ENCODE peak calls at places on chromosome 22, in six cellular contexts. T is cardiac muscle cell; H is CD4-positive, CD25-positive, alpha-beta regulatory T cell; L is lung; Y is left lung; B is adipocyte. C is an unnamed sample. For H3K4me1, the result is how much of the 10 kb centered on the place peaks cover.

GRCh38 chr22:25745341-25746011 is 3.5 kb downstream of the MYO18B start:
- DNase-seq in T (no peak), B (peak), L (no peak), H (no peak), Y (no peak), C (no peak)

GRCh38 chr22:43127166-43127908 is 15.9 kb downstream of the MCAT start:
- DNase-seq in B (no peak), Y (no peak), H (no peak), L (no peak), T (no peak), C (no peak)

GRCh38 chr22:32854351-32854804 is 52.9 kb downstream of the TIMP3 start:
- DNase-seq in L (no peak), H (no peak), T (no peak), Y (no peak), B (no peak), C (no peak)

GRCh38 chr22:19174106-19175025 is 4.2 kb downstream of the SLC25A1 start:
- DNase-seq in B (peak), Y (no peak), T (no peak), L (no peak), H (no peak), C (peak)

GRCh38 chr22:23380230-23380573 is 199.9 kb downstream of the IGLL1 start:
- DNase-seq in L (no peak), H (no peak), B (no peak), T (no peak), Y (no peak), C (no peak)

GRCh38 chr22:42138972-42139371 is 8.4 kb upstream of the CYP2D6 start:
- DNase-seq in L (no peak), Y (no peak), T (no peak), B (no peak), H (no peak), C (no peak)

GRCh38 chr22:20142711-20143621 is 7.9 kb downstream of the CCDC188 start:
- DNase-seq in B (no peak), T (no peak), L (no peak), H (no peak), Y (no peak), C (no peak)

GRCh38 chr22:33785283-33785991 is 134.8 kb downstream of the LARGE1 start:
- DNase-seq in H (no peak), Y (no peak), B (peak), L (no peak), T (no peak), C (no peak)

GRCh38 chr22:47419239-47419638 is 656.8 kb downstream of the TBC1D22A start:
- DNase-seq in H (no peak), Y (no peak), L (no peak), T (no peak), B (no peak), C (no peak)

GRCh38 chr22:21802056-21802455 is 65.4 kb downstream of the MAPK1 start:
- DNase-seq in T (no peak), H (no peak), B (no peak), L (no peak), Y (no peak), C (no peak)

GRCh38 chr22:39135092-39135896 is 17.2 kb downstream of the CBX7 start:
- DNase-seq in T (peak), L (no peak), H (no peak), Y (peak), B (peak), C (peak)

GRCh38 chr22:21778705-21779363 is 43.2 kb upstream of the YPEL1 start:
- DNase-seq in Y (no peak), T (no peak), H (no peak), L (no peak), B (peak), C (no peak)

GRCh38 chr22:48218889-48219420 is 1456.5 kb downstream of the TBC1D22A start:
- DNase-seq in Y (no peak), T (no peak), B (no peak), H (no peak), L (peak), C (no peak)

GRCh38 chr22:48820481-48821345 is 1007.0 kb downstream of the BRD1 start:
- DNase-seq in H (no peak), T (no peak), L (no peak), Y (no peak), B (no peak), C (no peak)

DNA sequence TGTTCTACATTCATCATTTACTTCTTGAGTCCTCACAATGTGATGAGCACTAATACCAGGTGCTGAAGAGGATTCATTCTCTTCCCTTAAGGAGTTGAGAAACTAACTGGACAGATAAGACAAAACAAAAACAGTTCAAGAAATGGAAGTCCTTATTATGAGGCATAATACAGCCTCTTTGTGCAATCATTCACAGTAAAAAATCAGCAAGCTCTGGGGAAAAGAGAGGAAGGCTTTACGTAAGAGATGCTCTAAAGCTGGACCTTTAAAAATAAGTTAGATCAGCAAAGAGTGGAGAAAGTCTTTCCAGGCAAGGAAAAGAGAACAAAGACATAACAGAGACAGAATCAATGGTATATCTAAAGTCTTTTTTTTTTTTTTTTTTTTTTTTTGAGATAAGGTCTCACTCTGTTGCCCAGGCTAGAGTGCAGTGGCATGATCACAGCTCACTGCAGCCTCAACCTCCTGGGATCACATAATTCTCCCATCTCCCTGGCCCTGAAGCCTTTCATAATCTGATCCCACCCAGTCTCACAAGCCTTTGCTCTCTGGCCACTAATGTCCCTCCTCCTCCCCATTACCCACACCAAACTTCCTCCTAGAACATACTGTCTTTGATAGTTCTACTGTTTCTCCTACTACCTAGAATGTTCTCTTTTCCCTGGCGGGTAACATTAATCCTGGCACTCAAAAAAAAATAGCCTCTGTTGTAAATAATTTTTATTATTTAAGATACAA is 40.9 kb downstream of the MRTFA start:
- DNase-seq in H (no peak), B (no peak), L (no peak), Y (no peak), T (no peak), C (no peak)
- H3K4me1 ChIP-seq in H (under half), B (under half), L (under half), Y (under half), T (half or more), C (half or more)

GRCh38 chr22:46087816-46088277 is 62.5 kb upstream of the PPARA start:
- DNase-seq in B (peak), H (no peak), L (peak), T (no peak), Y (peak), C (peak)

GRCh38 chr22:46087336-46087690 is 63.0 kb upstream of the PPARA start:
- DNase-seq in B (no peak), Y (no peak), T (no peak), H (no peak), L (no peak), C (no peak)

GRCh38 chr22:46089426-46090041 is 60.8 kb upstream of the PPARA start:
- DNase-seq in Y (peak), H (no peak), L (no peak), T (no peak), B (no peak), C (no peak)

GRCh38 chr22:46086577-46087335 is 63.6 kb upstream of the PPARA start:
- DNase-seq in B (no peak), H (no peak), T (no peak), L (no peak), Y (peak), C (no peak)

GRCh38 chr22:46088541-46089311 is 61.6 kb upstream of the PPARA start:
- DNase-seq in Y (peak), L (no peak), T (no peak), B (peak), H (no peak), C (no peak)
- H3K4me1 ChIP-seq in Y (half or more), L (under half), T (under half), B (half or more), H (under half), C (under half)

DNA sequence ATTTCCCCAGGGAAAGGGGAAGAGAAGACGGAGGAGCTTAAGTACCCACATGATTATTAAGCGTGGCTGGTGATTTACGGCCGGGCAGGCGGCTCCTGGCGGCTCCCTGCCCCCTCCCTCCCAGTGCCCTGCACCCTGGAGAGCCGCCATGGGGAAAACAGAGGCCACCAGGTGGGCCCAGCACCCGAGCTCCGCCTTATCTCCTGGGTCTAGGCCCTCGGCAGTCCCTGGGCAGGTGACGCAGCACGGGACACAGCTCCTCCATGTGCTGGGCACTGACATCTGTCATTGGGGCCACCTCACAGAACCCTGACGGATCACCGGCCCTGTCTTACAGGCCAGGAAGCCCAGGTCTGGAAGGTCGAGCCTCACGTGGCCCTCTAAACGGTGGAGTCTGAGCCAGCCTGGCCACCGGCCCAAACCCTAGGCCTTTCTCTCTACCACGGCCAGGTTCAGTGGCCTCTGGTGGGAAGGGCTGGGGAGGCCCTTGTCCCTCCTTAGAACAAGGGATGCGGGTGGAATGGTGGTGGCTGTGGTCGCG is 60.2 kb upstream of the PPARA start:
- DNase-seq in Y (peak), L (no peak), T (no peak), H (no peak), B (no peak), C (no peak)
- H3K4me1 ChIP-seq in Y (half or more), L (under half), T (under half), H (under half), B (half or more), C (under half)

DNA sequence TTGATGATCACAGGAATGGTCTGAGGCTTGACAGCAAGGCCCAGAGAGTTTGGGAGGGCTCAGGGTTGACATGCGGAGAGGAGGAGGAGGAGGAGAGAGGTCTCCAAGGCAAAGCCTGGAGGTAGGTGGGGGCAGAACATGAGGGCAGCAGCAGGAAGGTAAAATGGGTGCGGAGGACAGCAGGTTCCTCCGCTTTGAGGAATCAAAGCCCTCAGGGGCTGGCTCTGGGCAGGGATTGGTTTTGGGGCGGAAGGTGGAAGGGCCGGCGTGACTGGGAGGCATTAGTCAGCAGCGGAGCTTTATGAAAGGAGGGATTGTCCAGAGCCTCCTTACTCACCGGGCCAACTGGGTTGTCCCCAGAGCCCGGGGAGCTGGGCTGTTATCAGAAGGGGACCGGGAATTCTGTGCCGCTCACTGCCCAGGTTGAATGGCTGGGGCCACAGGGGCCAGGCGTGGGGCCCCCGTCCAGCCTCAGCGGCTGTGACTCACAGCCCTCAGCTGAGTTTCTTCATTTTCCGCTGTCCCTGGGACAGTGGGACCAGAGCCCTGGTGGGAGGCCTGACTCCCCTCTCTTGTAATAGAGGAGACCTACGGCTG is 36.2 kb downstream of the LIF start:
- DNase-seq in L (no peak), H (no peak), B (no peak), Y (no peak), T (no peak), C (no peak)
- H3K4me1 ChIP-seq in L (under half), H (under half), B (half or more), Y (under half), T (under half), C (under half)

GRCh38 chr22:27836181-27836580 is 34.6 kb upstream of the MN1 start:
- DNase-seq in L (no peak), H (no peak), Y (no peak), B (peak), T (no peak), C (no peak)

GRCh38 chr22:27833803-27834202 is 32.2 kb upstream of the MN1 start:
- DNase-seq in H (no peak), Y (no peak), L (no peak), B (no peak), T (no peak), C (no peak)

GRCh38 chr22:27835446-27835845 is 33.9 kb upstream of the MN1 start:
- DNase-seq in H (no peak), T (no peak), Y (no peak), B (peak), L (no peak), C (no peak)

GRCh38 chr22:27832606-27833005 is 31.1 kb upstream of the MN1 start:
- DNase-seq in L (no peak), T (no peak), B (no peak), Y (no peak), H (no peak), C (no peak)

GRCh38 chr22:27834364-27835185 is 33.0 kb upstream of the MN1 start:
- DNase-seq in L (no peak), T (no peak), H (no peak), Y (no peak), B (no peak), C (no peak)
- H3K4me1 ChIP-seq in L (under half), T (under half), H (under half), Y (under half), B (under half), C (under half)

DNA sequence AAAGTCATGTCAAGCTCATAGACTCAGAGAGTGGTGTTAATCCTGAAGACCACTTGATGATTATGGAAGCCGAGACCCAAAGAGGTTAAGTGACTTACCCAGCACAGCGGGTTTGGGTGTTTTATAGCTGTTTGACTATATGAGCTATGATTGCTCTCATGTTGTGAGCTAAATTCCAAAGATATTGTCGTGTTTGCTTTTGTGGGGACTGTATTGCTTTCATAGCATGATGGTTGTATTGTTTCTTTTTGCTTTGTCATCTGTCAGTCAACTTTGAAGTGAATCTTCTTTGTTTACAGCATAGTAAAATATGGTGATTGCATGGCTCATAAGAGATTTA is 23.7 kb downstream of the NF2 start:
- DNase-seq in T (no peak), L (no peak), B (no peak), H (no peak), Y (no peak), C (no peak)
- H3K4me1 ChIP-seq in T (under half), L (under half), B (half or more), H (under half), Y (under half), C (under half)

DNA sequence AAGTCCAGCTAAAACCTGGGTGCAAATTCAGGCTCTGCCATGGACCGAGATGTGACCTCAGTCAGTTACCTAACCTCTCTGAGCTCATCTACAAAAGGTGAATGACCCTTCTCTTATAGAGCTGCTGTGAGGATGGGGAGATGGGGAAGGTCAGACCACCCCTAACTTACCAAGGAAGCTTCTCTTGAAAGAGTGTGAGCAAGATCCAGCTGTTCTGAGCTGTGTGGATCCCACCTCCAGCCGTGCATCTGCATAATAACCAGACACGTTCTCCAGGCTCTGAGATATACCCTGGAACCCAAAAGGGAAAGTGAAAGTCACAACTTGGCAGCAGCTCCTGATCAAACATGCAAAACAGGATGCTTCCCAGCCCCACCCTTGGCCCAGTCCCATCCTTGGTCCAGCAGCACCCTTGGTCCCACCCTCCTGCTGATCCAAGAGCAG is at the start of gene APOL3:
- DNase-seq in B (peak), T (no peak), Y (peak), L (peak), H (peak), C (no peak)
- H3K4me1 ChIP-seq in B (half or more), T (under half), Y (under half), L (under half), H (half or more), C (under half)

GRCh38 chr22:24428751-24429410 is 1.5 kb downstream of the ADORA2A start:
- DNase-seq in T (no peak), L (no peak), Y (no peak), H (no peak), B (no peak), C (peak)
- H3K4me1 ChIP-seq in T (under half), L (under half), Y (under half), H (half or more), B (under half), C (half or more)

GRCh38 chr22:29206372-29207230 is 905 bp downstream of the EMID1 start:
- DNase-seq in B (no peak), H (no peak), T (no peak), L (no peak), Y (no peak), C (no peak)
- H3K4me1 ChIP-seq in B (under half), H (under half), T (under half), L (under half), Y (under half), C (under half)

DNA sequence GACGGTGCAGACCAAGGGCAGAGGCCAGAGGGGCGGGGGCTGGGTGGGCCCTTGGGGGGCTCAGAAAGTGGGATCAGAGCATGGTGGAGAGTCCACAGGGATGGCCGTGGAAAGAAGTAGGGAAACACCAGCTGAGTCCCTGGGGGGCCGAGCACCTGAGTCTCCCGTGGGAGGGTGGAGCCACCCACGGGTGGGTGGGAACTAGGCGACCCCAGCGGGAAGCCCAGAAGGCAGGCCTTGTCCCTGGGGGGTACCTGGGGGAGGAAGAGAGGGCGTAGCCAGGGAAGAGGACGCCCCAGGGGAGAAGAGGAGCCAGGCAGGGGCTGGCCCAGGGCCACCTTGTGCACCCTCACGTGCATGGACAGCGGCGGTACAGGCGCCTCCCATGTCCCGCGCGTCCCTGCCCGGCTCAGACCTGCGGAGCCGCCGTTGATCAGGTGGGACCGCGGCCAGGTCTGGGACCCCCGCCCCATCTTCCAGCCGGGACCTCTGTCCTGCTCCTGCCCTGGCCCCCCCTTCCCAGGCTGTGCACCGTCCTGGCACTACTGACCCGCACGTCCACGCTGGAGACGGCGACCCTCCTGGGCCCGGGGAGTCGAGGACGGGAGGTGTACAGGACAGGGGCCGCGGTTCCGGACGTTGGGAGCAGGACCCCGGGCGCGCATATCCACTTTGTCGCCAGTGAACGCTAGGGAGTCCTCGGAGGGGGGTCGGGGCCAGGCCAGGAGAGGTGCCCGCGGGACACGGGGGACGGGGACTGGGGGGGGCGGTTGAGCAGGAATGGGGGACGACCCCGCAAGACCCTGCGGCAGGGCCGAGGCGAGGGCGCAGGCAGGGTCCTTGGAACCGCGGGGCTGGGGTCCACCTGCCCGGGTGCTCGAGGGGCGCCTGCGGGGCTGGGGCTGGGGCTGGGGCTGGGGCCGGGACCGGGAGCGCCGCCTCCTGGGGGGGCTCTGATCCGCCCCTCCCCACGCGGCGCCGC is 10.4 kb downstream of the CRELD2 start:
- DNase-seq in B (no peak), H (no peak), T (no peak), Y (no peak), L (no peak), C (no peak)
- H3K4me1 ChIP-seq in B (under half), H (half or more), T (under half), Y (under half), L (under half), C (under half)

C was measured in Karpas-422.